ENCODE peak calls at places on chromosomes 16 and 17, in eight cellular contexts. F, X, O, T, W, C, R and J are unnamed samples.

GRCh38 chr17:4899341-4900230 is at the start of gene C17orf107:
- DNase-seq in T (peak), X (no peak), F (no peak), O (peak), C (peak), R (peak), W (peak), J (peak)

GRCh38 chr17:28949185-28950016 is 1.9 kb downstream of the PHF12 start:
- DNase-seq in F (peak), W (peak), C (peak), O (peak), R (peak), T (peak), X (peak), J (peak)

GRCh38 chr16:19384656-19385055 is 33.0 kb upstream of the TMC5 start:
- DNase-seq in W (peak), C (no peak), R (peak), T (no peak), O (peak), F (peak), X (no peak), J (no peak)

GRCh38 chr17:21375757-21376584 is at the start of gene KCNJ12:
- DNase-seq in T (no peak), W (no peak), R (no peak), C (no peak), O (peak), X (no peak), F (peak), J (no peak)

GRCh38 chr17:20086416-20087074 is 77.4 kb downstream of the SPECC1 start:
- DNase-seq in F (no peak), X (no peak), C (no peak), O (no peak), R (no peak), W (no peak), T (no peak), J (no peak)

GRCh38 chr17:72730091-72730490 is 362.4 kb downstream of the SLC39A11 start:
- DNase-seq in R (no peak), W (no peak), O (no peak), C (no peak), T (no peak), F (peak), X (no peak), J (no peak)

GRCh38 chr17:35166526-35166925 is 18.9 kb downstream of the UNC45B start:
- DNase-seq in O (no peak), W (no peak), T (no peak), X (no peak), R (no peak), F (no peak), C (no peak), J (no peak)

GRCh38 chr16:68473358-68474064 is 25.2 kb upstream of the SMPD3 start:
- DNase-seq in T (no peak), F (no peak), C (peak), O (no peak), R (no peak), W (peak), X (no peak), J (no peak)

GRCh38 chr16:57064995-57065394 is 27.4 kb upstream of the CPNE2 start:
- DNase-seq in X (no peak), O (no peak), W (no peak), R (no peak), F (no peak), T (no peak), C (no peak), J (no peak)

GRCh38 chr17:38705803-38706624 is 941 bp downstream of the MLLT6 start:
- DNase-seq in T (peak), X (peak), O (peak), W (no peak), C (peak), R (peak), F (peak), J (peak)

GRCh38 chr17:35735036-35735805 is 3.8 kb downstream of the RASL10B start:
- DNase-seq in W (no peak), F (no peak), X (no peak), C (no peak), R (no peak), O (no peak), T (no peak), J (no peak)

GRCh38 chr16:831571-832443 is 31.3 kb upstream of the GNG13 start:
- DNase-seq in C (no peak), T (no peak), X (no peak), F (no peak), R (no peak), O (no peak), W (no peak), J (no peak)

GRCh38 chr16:81873843-81874752 is 95.0 kb downstream of the PLCG2 start:
- DNase-seq in R (peak), O (peak), T (no peak), X (peak), C (peak), W (peak), F (peak), J (peak)

GRCh38 chr17:63697341-63698286 is 2.3 kb downstream of the LIMD2 start:
- DNase-seq in T (peak), W (peak), C (peak), R (peak), X (peak), F (peak), O (peak), J (peak)

GRCh38 chr17:80132906-80133625 is 13.9 kb downstream of the EIF4A3 start:
- DNase-seq in R (no peak), O (no peak), X (no peak), C (no peak), T (no peak), W (no peak), F (no peak), J (no peak)

GRCh38 chr16:47258874-47259461 is 115.2 kb upstream of the NETO2 start:
- DNase-seq in F (peak), X (no peak), C (no peak), R (no peak), T (no peak), O (no peak), W (no peak), J (no peak)

GRCh38 chr16:49631521-49632041 is 224.3 kb downstream of the ZNF423 start:
- DNase-seq in R (no peak), O (no peak), W (no peak), X (peak), F (no peak), T (no peak), C (no peak), J (no peak)

GRCh38 chr16:89322381-89323119 is 105.0 kb downstream of the ZNF778 start:
- DNase-seq in F (peak), X (no peak), C (no peak), R (no peak), O (no peak), T (no peak), W (peak), J (no peak)

GRCh38 chr17:80261159-80261894 is 675 bp downstream of the RNF213 start:
- DNase-seq in C (peak), O (peak), R (peak), T (peak), F (peak), W (peak), X (peak), J (peak)

GRCh38 chr17:71363661-71364060 is 757.2 kb upstream of the SOX9 start:
- DNase-seq in W (no peak), R (no peak), C (no peak), F (no peak), X (no peak), O (no peak), T (no peak), J (no peak)

GRCh38 chr17:73770115-73770848 is 126.0 kb upstream of the SDK2 start:
- DNase-seq in X (peak), C (peak), T (no peak), O (peak), R (peak), F (peak), W (peak), J (no peak)

GRCh38 chr17:353838-354234 is 1.2 kb upstream of the RPH3AL start:
- DNase-seq in T (no peak), X (no peak), C (no peak), F (no peak), O (no peak), R (no peak), W (no peak), J (no peak)

GRCh38 chr17:79847698-79848369 is 8.6 kb upstream of the CBX4 start:
- DNase-seq in X (no peak), T (no peak), F (no peak), W (no peak), O (no peak), C (no peak), R (no peak), J (no peak)

GRCh38 chr17:34487616-34488015 is 91.8 kb upstream of the TMEM132E start:
- DNase-seq in R (no peak), W (no peak), O (no peak), X (no peak), C (no peak), F (no peak), T (no peak), J (no peak)

GRCh38 chr17:79414063-79414462 is 196.8 kb downstream of the RBFOX3 start:
- DNase-seq in R (no peak), O (no peak), F (no peak), T (no peak), X (no peak), C (no peak), W (no peak), J (no peak)

GRCh38 chr17:74529243-74529642 is 2.0 kb downstream of the CD300LB start:
- DNase-seq in O (no peak), F (no peak), X (no peak), C (no peak), T (no peak), W (no peak), R (no peak), J (peak)

GRCh38 chr17:52106638-52107261 is 51.8 kb downstream of the CA10 start:
- DNase-seq in F (peak), T (peak), R (peak), C (peak), X (no peak), W (no peak), O (peak), J (no peak)

DNA sequence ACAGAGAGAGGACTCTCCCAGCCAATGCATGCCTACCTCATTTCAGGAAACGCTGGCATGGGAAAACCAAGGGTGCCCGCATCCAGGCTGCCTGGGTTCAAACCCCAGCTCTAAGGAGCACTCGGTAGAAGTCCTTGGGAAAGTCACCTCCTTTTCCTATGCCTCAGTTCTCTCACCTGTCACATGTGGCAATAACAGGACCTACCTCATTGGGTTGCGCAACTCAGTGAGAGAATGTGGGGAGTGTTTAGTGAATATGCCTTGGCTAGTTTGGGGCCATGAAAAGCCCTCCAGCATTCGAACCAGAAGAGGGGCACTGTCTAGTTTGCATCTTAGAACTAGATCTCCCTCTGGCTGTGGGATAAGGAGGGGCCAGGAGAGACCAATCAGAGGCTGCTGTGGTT is 9.0 kb upstream of the NXPH3 start:
- DNase-seq in T (no peak), F (no peak), W (no peak), X (no peak), R (peak), C (no peak), O (no peak), J (no peak)
- H3K27ac ChIP-seq in T (no peak), F (no peak), W (peak), X (no peak), R (peak), C (peak), O (peak), J (no peak)

DNA sequence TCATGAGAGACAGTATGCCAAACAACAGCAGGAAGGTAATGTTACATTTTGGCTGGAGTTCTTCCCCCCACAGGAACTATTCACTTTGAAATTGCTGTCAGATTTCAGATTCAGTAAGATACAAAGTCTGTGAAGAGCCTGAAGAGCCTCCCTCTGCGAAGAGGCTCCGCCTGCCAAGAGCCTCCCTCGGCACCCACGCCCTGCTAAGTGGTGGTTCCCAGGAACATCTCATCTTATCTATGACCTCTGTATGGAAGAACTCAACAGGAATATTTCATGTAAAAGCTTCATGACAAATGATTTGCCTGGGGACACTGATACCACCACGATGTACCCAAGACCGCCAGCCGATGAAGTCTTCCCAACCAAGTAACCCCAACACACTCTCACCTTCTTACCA is 3.2 kb downstream of the ZC3H7A start:
- DNase-seq in T (no peak), C (no peak), F (no peak), W (no peak), R (no peak), X (no peak), O (no peak), J (no peak)
- H3K27ac ChIP-seq in T (peak), C (peak), F (no peak), W (no peak), R (peak), X (no peak), O (peak), J (no peak)

GRCh38 chr16:87602821-87603683 is 744 bp downstream of the JPH3 start:
- DNase-seq in F (peak), W (no peak), R (no peak), O (no peak), T (no peak), C (no peak), X (no peak), J (no peak)
- H3K27ac ChIP-seq in F (no peak), W (no peak), R (no peak), O (no peak), T (no peak), C (no peak), X (no peak), J (no peak)

GRCh38 chr17:77140878-77141767 is at the start of gene SEC14L1:
- DNase-seq in W (peak), O (peak), F (peak), T (peak), X (no peak), C (peak), R (peak), J (peak)
- H3K27ac ChIP-seq in W (peak), O (peak), F (peak), T (peak), X (peak), C (peak), R (peak), J (peak)

DNA sequence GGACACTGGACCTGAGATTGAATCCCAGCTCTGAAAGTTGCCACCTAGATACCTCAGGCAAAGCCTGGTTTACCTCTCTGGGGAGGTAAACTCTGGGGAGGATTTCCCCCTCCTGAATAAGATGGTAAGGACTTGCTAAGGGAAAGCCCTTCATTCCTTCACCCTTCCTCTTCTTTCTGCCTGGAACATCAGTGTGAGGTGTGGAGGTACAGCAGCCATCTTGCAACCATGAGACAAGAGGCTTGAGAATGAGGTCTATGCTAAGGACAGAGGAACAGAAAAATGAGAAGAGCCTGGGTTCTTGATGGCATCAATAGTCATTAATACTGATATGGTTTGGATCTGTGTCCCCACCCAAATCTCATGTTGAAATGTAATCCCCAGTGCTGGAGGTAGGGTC is 23.7 kb upstream of the ADCY9 start:
- DNase-seq in C (no peak), X (no peak), W (no peak), R (no peak), O (no peak), T (no peak), F (no peak), J (no peak)
- H3K27ac ChIP-seq in C (no peak), X (no peak), W (no peak), R (no peak), O (no peak), T (no peak), F (no peak), J (no peak)